ENCODE peak calls at places on chromosomes 4 and X, in four cellular contexts. N is GM12878, U is K562, G is HepG2. R is an unnamed sample.

GRCh38 chr4:73341454-73341853 is 62.6 kb upstream of the ALB start:
- DNase-seq in U (peak), N (peak), G (peak), R (peak)

GRCh38 chrX:51024106-51024696 is 113.7 kb downstream of the BMP15 start:
- DNase-seq in U (no peak), G (no peak), N (no peak), R (no peak)

GRCh38 chr4:133377286-133377685 is 228.2 kb downstream of the PCDH10 start:
- DNase-seq in G (no peak), U (no peak), N (no peak), R (no peak)

GRCh38 chr4:102599887-102600286 is 98.7 kb downstream of the NFKB1 start:
- DNase-seq in U (no peak), G (no peak), N (no peak), R (no peak)

GRCh38 chr4:164529486-164529885 is 224.4 kb upstream of the SMIM31 start:
- DNase-seq in U (no peak), N (no peak), G (no peak), R (no peak)

GRCh38 chr4:181637186-181638105 is 605.8 kb upstream of the TENM3 start:
- DNase-seq in G (no peak), N (no peak), U (no peak), R (no peak)

GRCh38 chr4:153481474-153481873 is 15.3 kb downstream of the TMEM131L start:
- DNase-seq in N (no peak), G (no peak), U (no peak), R (no peak)

GRCh38 chr4:44493924-44494323 is 45.3 kb upstream of the KCTD8 start:
- DNase-seq in N (no peak), G (peak), U (peak), R (peak)

GRCh38 chrX:13101439-13102139 is 57.2 kb upstream of the FAM9C start:
- DNase-seq in U (peak), G (no peak), N (no peak), R (peak)

DNA sequence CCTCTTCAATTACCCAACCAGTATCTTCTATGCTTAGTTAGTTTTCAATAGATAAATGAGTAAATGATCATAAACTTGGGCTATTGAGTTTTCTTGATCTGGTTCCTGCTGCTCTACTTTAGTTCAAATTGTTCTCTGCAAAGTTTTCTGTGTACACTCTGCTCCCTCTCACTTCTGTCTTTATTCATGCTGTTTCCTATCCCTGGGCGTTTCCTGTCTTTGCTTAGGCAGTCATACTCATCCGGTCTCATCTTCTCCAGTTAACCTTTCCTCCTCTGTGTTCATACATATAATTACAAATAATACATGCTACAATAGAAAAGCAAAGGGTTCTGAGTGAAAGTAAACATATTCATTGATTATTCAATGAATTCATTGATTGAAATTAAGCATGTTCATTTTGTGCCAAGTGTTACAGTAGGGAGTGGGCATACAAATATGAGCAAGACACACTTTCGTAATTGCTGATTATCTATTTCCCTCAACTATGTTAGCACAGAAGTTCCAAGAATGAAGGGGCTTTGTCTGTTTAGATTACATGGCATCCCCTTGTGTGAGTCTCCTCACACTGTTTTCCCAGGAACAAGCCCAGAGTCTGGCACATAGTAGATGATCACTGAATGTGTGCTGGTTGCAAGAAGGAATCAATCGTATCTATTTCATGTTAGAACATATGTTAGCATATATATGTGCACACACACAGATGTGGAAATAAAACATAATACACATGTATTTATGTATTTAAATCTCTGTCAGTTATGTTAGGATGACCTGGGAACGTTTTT is 1.1 kb downstream of the RAB39B start:
- DNase-seq in G (no peak), U (no peak), N (no peak), R (no peak)
- TF ChIP-seq FOXK2 in G (no peak), U (no peak), N (no peak), R (no peak)

DNA sequence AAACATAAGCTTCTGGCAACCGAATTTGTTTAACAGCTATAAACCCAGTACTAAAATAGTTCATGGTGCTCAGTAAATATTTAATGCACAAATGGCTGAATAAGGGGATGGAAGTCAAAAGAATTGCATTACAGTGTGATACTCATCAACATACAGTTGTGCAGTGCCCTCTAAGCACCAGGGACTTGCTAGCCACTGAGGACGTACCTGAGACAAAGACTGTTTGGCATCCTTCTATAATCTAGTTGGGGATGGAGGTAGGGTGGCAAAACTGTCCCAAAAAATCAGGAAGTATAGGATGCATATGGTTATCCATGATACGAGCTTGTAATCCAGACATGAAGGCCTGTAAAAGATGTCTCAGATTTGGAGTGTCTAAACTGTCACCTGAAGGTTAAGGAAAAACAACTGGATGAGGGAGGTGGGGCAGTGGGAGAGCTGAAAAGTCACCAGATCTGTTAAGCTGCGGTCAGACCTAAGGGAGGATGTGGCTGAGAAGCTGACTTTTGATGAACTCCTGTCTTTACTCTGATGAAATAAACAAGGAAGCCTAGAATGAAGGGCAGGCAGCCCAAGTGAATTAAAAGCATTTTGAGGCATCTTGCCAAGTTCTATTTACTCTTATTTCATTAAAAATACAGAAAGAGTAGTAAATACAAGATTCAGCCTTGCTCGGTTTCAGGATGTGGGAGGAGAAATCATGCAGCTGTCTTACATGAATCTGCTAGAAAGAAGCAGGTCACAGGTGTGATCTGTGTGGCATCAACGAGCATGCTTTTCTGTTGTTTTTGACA is 12.0 kb upstream of the CD38 start:
- DNase-seq in U (no peak), N (no peak), G (no peak), R (no peak)
- TF ChIP-seq SP1 in U (no peak), N (no peak), G (no peak), R (no peak)

GRCh38 chr4:77001907-77002306 is 52.4 kb downstream of the SEPTIN11 start:
- DNase-seq in U (no peak), G (no peak), N (no peak), R (no peak)
- TF ChIP-seq FOXK2 in U (no peak), G (no peak), N (no peak), R (no peak)

GRCh38 chr4:22695011-22695410 is 2.3 kb downstream of the GBA3 start:
- DNase-seq in N (no peak), G (no peak), U (no peak), R (no peak)

GRCh38 chr4:22692736-22693135 is at the start of gene GBA3:
- DNase-seq in U (no peak), N (no peak), G (no peak), R (no peak)

GRCh38 chr4:22695917-22696316 is 3.2 kb downstream of the GBA3 start:
- DNase-seq in G (no peak), N (no peak), U (no peak), R (no peak)
- TF ChIP-seq SP1 in G (no peak), N (no peak), U (no peak), R (no peak)

GRCh38 chr4:169611157-169611556 is 1.2 kb downstream of the NEK1 start:
- DNase-seq in N (no peak), U (no peak), G (no peak), R (no peak)
- TF ChIP-seq FOXK2 in N (no peak), U (no peak), G (no peak), R (no peak)

DNA sequence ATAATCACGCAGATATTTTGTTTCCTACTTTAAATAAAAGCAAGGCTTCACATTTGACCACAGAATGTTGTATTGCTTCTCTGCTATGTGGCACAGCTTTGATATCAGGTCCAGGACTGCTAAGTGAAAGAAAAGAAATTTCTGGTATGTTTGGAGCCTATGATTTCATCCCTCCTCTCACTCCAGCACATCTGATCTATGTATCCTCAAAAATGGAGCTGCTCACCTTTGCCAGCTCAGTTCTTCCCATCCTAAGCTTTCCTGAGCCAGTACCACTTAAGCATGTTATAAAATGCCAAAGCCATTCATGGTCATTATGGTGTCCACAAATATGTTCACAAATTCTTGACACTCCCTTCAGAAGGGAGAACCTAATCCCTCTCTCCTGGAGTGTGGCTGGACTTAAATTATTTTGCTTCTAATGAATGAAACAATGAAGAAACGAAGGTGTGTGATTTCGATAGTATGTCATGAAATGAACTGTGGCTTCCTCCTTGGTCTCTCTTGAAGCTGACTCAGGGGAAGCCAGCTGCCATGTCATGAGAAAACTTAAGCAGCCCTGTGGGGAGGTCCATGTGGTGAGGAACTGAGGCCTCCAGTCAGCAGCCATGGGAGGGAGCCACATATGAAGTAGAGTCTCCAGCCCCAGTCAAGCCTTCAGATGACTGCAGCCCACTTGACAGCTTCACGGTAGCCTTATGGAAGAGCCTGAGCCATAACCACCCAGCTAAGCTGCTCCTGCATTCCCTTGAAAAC is 207.7 kb downstream of the MGST2 start:
- DNase-seq in U (no peak), N (no peak), G (no peak), R (no peak)
- TF ChIP-seq SP1 in U (no peak), N (no peak), G (no peak), R (no peak)

GRCh38 chrX:148281920-148282319 is 218.5 kb upstream of the AFF2 start:
- DNase-seq in U (no peak), N (no peak), G (no peak), R (no peak)
- TF ChIP-seq FOXK2 in U (no peak), N (no peak), G (no peak), R (no peak)

GRCh38 chr4:100198061-100198460 is 7.8 kb upstream of the DDIT4L start:
- DNase-seq in G (no peak), N (no peak), U (no peak), R (no peak)
- TF ChIP-seq SP1 in G (no peak), N (no peak), U (no peak), R (no peak)

GRCh38 chr4:22458112-22458511 is 57.8 kb downstream of the ADGRA3 start:
- DNase-seq in N (no peak), G (no peak), U (no peak), R (no peak)
- TF ChIP-seq FOXK2 in N (no peak), G (no peak), U (no peak), R (no peak)

R was measured in HEK293T.